ENCODE peak calls at places on chromosomes 4 and X, in six cellular contexts. V is mesenchymal stem cell, U is hepatocyte, J is H9, B is fibroblast of lung, H is spleen. I is an unnamed sample. For H3K9me3, the result is how much of the 10 kb centered on the place peaks cover.

GRCh38 chr4:94758141-94758699 is 465 bp downstream of the BMPR1B start:
- DNase-seq in B (peak), V (peak), H (peak), U (peak), J (peak), I (peak)

GRCh38 chr4:176988226-176988625 is 195.5 kb upstream of the VEGFC start:
- DNase-seq in J (no peak), U (peak), V (peak), H (no peak), B (peak), I (no peak)

GRCh38 chr4:159227984-159228383 is 125.1 kb downstream of the RAPGEF2 start:
- DNase-seq in H (peak), J (peak), U (peak), V (peak), B (peak), I (peak)

GRCh38 chr4:128809477-128810330 is at the start of gene JADE1:
- DNase-seq in J (peak), V (peak), B (peak), H (peak), U (peak), I (peak)

GRCh38 chrX:149567621-149568417 is 18.1 kb upstream of the HSFX3 start:
- DNase-seq in J (no peak), V (no peak), U (peak), B (no peak), H (no peak), I (no peak)

GRCh38 chrX:40262641-40263560 is 165.1 kb upstream of the BCOR start:
- DNase-seq in H (peak), U (peak), V (peak), B (peak), J (no peak), I (no peak)

GRCh38 chr4:116020141-116020722 is 906.8 kb upstream of the NDST4 start:
- DNase-seq in V (no peak), H (no peak), J (no peak), B (no peak), U (no peak), I (no peak)

GRCh38 chr4:123398151-123398802 is 1.7 kb downstream of the SPRY1 start:
- DNase-seq in U (peak), J (peak), V (peak), H (peak), B (peak), I (peak)

GRCh38 chrX:112555831-112556230 is 123.9 kb downstream of the LHFPL1 start:
- DNase-seq in V (no peak), J (no peak), H (no peak), U (no peak), B (no peak), I (no peak)

GRCh38 chr4:3531306-3531886 is 826 bp downstream of the LRPAP1 start:
- DNase-seq in V (peak), H (peak), J (peak), U (peak), B (peak), I (peak)

GRCh38 chrX:68146054-68146453 is 287.2 kb downstream of the OPHN1 start:
- DNase-seq in V (peak), H (no peak), J (no peak), U (peak), B (peak), I (no peak)

GRCh38 chrX:137547291-137547690 is 18.6 kb upstream of the ZIC3 start:
- DNase-seq in U (no peak), B (no peak), V (no peak), J (peak), H (no peak), I (no peak)

GRCh38 chrX:137550561-137551305 is 15.2 kb upstream of the ZIC3 start:
- DNase-seq in B (no peak), J (peak), H (no peak), V (no peak), U (no peak), I (no peak)

GRCh38 chrX:137549846-137550534 is 15.9 kb upstream of the ZIC3 start:
- DNase-seq in B (no peak), H (no peak), U (no peak), J (peak), V (no peak), I (no peak)

GRCh38 chrX:137548261-137548660 is 17.7 kb upstream of the ZIC3 start:
- DNase-seq in U (no peak), V (no peak), B (no peak), H (no peak), J (peak), I (no peak)

GRCh38 chrX:137549073-137549472 is 16.9 kb upstream of the ZIC3 start:
- DNase-seq in B (no peak), V (no peak), J (peak), U (no peak), H (no peak), I (no peak)
- H3K9me3 ChIP-seq in B (under half), V (under half), J (under half), U (under half), H (under half), I (under half)

GRCh38 chrX:76920621-76921020 is 493.1 kb downstream of the MAGEE1 start:
- DNase-seq in V (no peak), B (no peak), U (no peak), H (no peak), J (no peak), I (no peak)

GRCh38 chrX:76918033-76918432 is 490.5 kb downstream of the MAGEE1 start:
- DNase-seq in H (no peak), V (no peak), B (no peak), U (no peak), J (no peak), I (no peak)

GRCh38 chrX:76919761-76920160 is 492.3 kb downstream of the MAGEE1 start:
- DNase-seq in U (no peak), J (no peak), B (no peak), V (no peak), H (no peak), I (no peak)

GRCh38 chrX:76915836-76916235 is 488.3 kb downstream of the MAGEE1 start:
- DNase-seq in B (no peak), H (no peak), U (no peak), J (no peak), V (no peak), I (no peak)
- H3K9me3 ChIP-seq in B (under half), H (under half), U (under half), J (under half), V (under half), I (under half)

DNA sequence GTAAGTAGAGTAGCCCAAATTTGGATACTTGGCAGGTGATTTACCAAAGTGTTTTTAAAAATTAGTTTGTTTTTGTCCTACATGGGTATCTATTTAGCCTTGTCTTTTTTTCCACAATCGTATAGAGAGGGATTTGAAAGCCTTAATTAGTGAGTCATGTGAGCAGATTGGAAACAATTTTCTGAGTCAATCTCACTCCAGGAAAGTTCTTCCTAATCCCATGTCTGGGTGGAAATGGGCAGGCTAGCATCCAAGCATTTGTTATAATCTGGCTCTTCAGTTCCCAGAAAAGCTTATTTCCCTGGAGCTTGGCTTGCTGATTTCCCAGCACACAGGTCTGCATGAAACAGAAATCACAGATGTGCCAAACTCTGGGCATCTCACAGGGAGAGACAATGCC is 426.9 kb upstream of the BOD1L1 start:
- DNase-seq in U (no peak), B (no peak), J (no peak), H (no peak), V (no peak), I (no peak)
- H3K9me3 ChIP-seq in U (under half), B (under half), J (under half), H (under half), V (under half), I (under half)

DNA sequence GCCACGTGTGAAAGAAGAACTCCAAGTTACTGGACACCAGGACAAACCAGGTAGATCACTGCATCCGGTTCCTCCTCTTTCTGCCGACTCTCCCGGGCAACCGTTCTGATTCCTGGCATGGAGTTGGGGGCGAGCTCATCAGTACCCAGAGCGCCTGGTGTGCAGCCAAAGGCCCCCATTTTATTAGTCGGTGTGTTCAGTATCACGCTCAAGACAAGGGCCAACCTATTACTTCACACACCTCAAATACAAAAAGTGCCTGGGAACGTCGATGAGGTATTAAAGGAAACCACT is 2.8 kb upstream of the CTBP1 start:
- DNase-seq in H (peak), V (no peak), B (no peak), J (no peak), U (no peak), I (no peak)
- H3K9me3 ChIP-seq in H (under half), V (under half), B (under half), J (under half), U (under half), I (under half)

I was measured in upper lobe of right lung.